ENCODE peak calls at places on chromosome 12, in seven cellular contexts. N, J, T, W, F, R and X are unnamed samples.

GRCh38 chr12:108043750-108044149 is 85.3 kb upstream of the WSCD2 start:
- DNase-seq in J (no peak), F (no peak), T (no peak), R (peak), N (no peak), W (no peak), X (no peak)

GRCh38 chr12:94427520-94428381 is 31.9 kb downstream of the CEP83 start:
- DNase-seq in T (no peak), J (no peak), F (no peak), W (no peak), R (peak), N (no peak), X (peak)

GRCh38 chr12:105538880-105539279 is 208.4 kb downstream of the C12orf75 start:
- DNase-seq in W (no peak), J (no peak), R (no peak), F (no peak), N (no peak), T (no peak), X (no peak)

GRCh38 chr12:123253606-123254459 is 17.8 kb downstream of the CDK2AP1 start:
- DNase-seq in W (peak), F (no peak), R (no peak), J (peak), T (no peak), N (peak), X (no peak)

GRCh38 chr12:64671682-64672081 is 61.4 kb downstream of the RASSF3 start:
- DNase-seq in T (no peak), R (no peak), F (no peak), J (no peak), N (no peak), W (no peak), X (no peak)

GRCh38 chr12:107235600-107235999 is 142.3 kb upstream of the CRY1 start:
- DNase-seq in R (no peak), T (no peak), F (no peak), W (no peak), J (no peak), N (no peak), X (no peak)

GRCh38 chr12:121776190-121777098 is 17.0 kb downstream of the RHOF start:
- DNase-seq in T (peak), F (no peak), W (peak), R (peak), N (peak), J (peak), X (peak)

GRCh38 chr12:80745851-80746250 is 29.1 kb downstream of the MYF5 start:
- DNase-seq in W (no peak), T (no peak), F (no peak), J (no peak), N (no peak), R (no peak), X (no peak)

GRCh38 chr12:9509464-9510166 is 98.1 kb downstream of the KLRB1 start:
- DNase-seq in J (no peak), N (no peak), W (no peak), T (no peak), R (no peak), F (no peak), X (no peak)

GRCh38 chr12:107092669-107093546 is 441 bp downstream of the CRY1 start:
- DNase-seq in T (peak), R (peak), F (peak), W (peak), N (peak), J (peak), X (peak)

GRCh38 chr12:128190614-128191013 is 76.4 kb upstream of the TMEM132C start:
- DNase-seq in J (no peak), W (no peak), N (peak), R (peak), T (no peak), F (no peak), X (no peak)

GRCh38 chr12:124919646-124920352 is 5.3 kb upstream of the UBC start:
- DNase-seq in F (no peak), N (peak), J (no peak), R (no peak), W (no peak), T (peak), X (no peak)

GRCh38 chr12:6373022-6373787 is 2.2 kb downstream of the SCNN1A start:
- DNase-seq in N (no peak), F (no peak), R (no peak), W (no peak), J (peak), T (no peak), X (no peak)

GRCh38 chr12:114636723-114637480 is 47.1 kb downstream of the TBX3 start:
- DNase-seq in R (peak), J (no peak), T (peak), F (no peak), N (peak), W (no peak), X (no peak)
- TF ChIP-seq CTCF in R (peak), J (no peak), T (peak), F (peak), N (peak), W (no peak), X (no peak)

GRCh38 chr12:95787274-95787814 is 3.2 kb downstream of the NTN4 start:
- DNase-seq in N (no peak), R (no peak), J (no peak), F (no peak), T (no peak), W (no peak), X (no peak)

GRCh38 chr12:95789126-95790024 is 1.2 kb downstream of the NTN4 start:
- DNase-seq in W (peak), F (no peak), J (peak), T (peak), R (no peak), N (no peak), X (no peak)

GRCh38 chr12:95788637-95789036 is 1.9 kb downstream of the NTN4 start:
- DNase-seq in T (peak), W (no peak), J (no peak), F (no peak), N (no peak), R (no peak), X (no peak)

GRCh38 chr12:95784886-95785285 is 5.7 kb downstream of the NTN4 start:
- DNase-seq in N (no peak), J (no peak), T (no peak), R (no peak), F (no peak), W (no peak), X (no peak)

GRCh38 chr12:95784286-95784685 is 6.3 kb downstream of the NTN4 start:
- DNase-seq in W (no peak), F (no peak), J (no peak), N (no peak), R (no peak), T (peak), X (no peak)
- H3K4me3 ChIP-seq in W (no peak), F (no peak), J (no peak), N (no peak), R (no peak), T (no peak), X (no peak)

DNA sequence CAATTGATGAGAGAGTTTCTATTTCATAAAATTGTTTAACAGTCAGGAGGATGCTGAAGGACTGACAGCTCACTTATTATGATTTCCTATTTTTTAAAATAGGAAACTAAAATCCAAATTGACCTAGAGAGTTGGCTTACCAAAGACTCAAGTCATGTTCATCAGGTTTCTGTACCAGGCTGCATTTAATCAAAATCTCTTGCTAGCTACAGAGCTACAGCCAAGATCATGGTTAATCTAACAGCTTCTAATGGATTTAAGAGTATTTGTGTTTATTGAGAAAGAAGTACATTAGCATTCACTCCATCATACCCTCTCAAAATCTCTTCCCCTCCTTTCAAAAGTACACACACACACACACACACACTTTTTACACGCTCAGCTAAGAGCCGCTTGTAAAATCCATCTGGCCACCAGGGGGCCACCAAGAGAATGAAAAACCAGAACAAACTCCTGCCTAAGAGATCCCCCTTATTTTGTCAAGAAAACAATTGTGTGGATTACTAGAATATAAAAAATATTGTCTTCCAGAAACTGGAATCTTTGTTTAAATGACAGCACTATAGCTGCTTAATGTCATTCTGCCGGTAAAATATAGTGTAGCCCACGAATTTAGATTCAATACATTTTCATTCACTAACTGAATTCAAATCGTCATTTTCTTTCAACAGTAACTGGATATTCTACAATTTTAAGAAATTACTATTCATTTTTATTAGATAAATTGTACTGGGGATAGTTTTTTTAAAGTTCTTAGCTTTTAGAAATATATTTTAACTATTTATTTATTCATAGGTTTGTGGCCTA is 334.0 kb downstream of the BTG1 start:
- DNase-seq in T (peak), W (peak), J (peak), R (peak), F (peak), N (peak), X (peak)
- TF ChIP-seq CTCF in T (peak), W (peak), J (peak), R (peak), F (peak), N (peak), X (peak)

GRCh38 chr12:27331299-27331926 is 1.2 kb upstream of the BMAL2 start:
- DNase-seq in N (no peak), F (peak), J (no peak), R (no peak), T (peak), W (no peak), X (no peak)
- H3K4me3 ChIP-seq in N (no peak), F (peak), J (peak), R (no peak), T (peak), W (no peak), X (no peak)

GRCh38 chr12:102480401-102480800 is at the start of gene IGF1:
- DNase-seq in T (no peak), F (no peak), N (peak), R (no peak), W (no peak), J (no peak), X (no peak)
- TF ChIP-seq CTCF in T (no peak), F (no peak), N (no peak), R (peak), W (no peak), J (no peak), X (no peak)

DNA sequence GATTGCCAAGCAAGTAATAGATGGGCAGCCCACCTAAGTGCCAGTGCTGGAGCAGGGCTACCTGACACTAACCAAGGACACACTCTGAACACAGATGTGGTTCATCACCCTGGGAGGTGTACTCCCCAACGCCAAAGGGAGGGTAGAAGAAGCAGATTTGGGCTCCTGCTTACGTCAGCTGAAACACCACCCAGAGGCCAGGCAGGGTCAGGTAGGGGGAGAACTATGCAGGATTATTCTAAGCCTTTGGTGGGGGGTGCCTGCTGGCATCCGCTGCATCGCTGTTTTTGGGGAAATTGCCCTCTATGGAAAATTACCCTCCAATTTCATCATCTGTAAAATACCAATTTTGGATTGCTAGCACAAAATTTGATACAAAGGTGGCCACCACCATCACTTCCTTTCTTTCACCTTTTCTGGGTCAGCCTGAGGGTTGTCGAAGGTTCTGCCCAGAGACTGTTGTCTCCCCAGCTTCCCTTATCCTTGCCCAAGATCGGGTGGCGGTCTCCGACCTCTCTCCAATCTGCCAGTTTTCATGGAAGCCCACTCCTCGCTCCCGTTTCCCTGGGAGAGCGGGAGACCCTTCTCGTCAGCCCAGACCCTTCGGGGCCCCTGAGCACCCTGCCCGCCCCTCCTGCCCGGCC is 535 bp downstream of the BIN2 start:
- DNase-seq in N (no peak), W (no peak), R (no peak), F (no peak), T (no peak), J (no peak), X (no peak)
- H3K4me3 ChIP-seq in N (no peak), W (peak), R (no peak), F (no peak), T (no peak), J (peak), X (peak)

DNA sequence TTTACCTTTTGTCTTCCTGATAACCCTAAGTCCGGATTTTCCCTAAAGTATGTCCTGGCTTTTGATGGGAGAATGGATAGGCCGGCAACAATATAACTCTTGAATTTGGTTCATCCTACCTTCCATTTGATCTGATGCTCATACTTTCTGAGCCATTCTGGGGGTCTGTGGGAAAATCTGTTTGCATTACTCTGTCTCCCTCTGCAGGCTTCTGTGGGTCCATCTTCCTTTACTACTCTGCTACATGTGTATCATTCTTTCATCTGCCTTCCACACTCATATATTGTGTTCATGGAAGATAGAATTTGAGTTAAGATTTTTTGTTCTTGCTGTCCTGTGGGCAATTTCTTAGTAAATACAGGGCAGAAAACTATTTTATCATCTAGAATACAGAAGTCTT is 101.5 kb downstream of the NAV3 start:
- DNase-seq in R (no peak), J (no peak), W (no peak), T (no peak), N (no peak), F (no peak), X (no peak)
- TF ChIP-seq CTCF in R (peak), J (no peak), W (no peak), T (peak), N (peak), F (no peak), X (no peak)